ENCODE peak calls at places on chromosomes 11 and 22, in nine cellular contexts. Z is ovary, B is GM12892, G is tibial nerve, Q is Peyer's patch, V is H54, K is GM12891, O is uterus, W is breast epithelium. E is an unnamed sample.

GRCh38 chr22:22422629-22423112 is 85.9 kb downstream of the ZNF280B start:
- DNase-seq in O (no peak), W (no peak), Q (peak; percentile 72), B (peak; percentile 72), Z (peak; percentile 57), G (peak; percentile 56), V (peak; percentile 23), K (peak; percentile 63), E (no peak)

GRCh38 chr11:128708660-128709059 is 14.8 kb downstream of the FLI1 start:
- DNase-seq in K (no peak), Z (no peak), B (no peak), V (no peak), W (no peak), G (no peak), O (no peak), Q (no peak), E (no peak)

GRCh38 chr11:19345848-19346681 is 105.3 kb upstream of the E2F8 start:
- DNase-seq in G (no peak), B (peak; percentile 41), Q (no peak), V (no peak), W (no peak), Z (no peak), K (peak; percentile 47), O (no peak), E (no peak)

GRCh38 chr22:19057539-19057938 is 64.7 kb downstream of the DGCR2 start:
- DNase-seq in V (no peak), W (no peak), B (no peak), K (no peak), Z (no peak), G (no peak), O (no peak), Q (no peak), E (no peak)

GRCh38 chr22:49004484-49005399 is 822.9 kb downstream of the BRD1 start:
- DNase-seq in W (no peak), O (no peak), Q (no peak), K (no peak), V (no peak), Z (no peak), G (no peak), B (no peak), E (peak; percentile 2)

GRCh38 chr11:44146931-44147330 is 51.5 kb downstream of the EXT2 start:
- DNase-seq in O (no peak), B (no peak), G (no peak), K (no peak), Q (no peak), Z (no peak), W (no peak), V (no peak), E (no peak)

GRCh38 chr11:83437939-83438338 is 151.8 kb upstream of the CCDC90B start:
- DNase-seq in W (no peak), V (no peak), O (no peak), Q (no peak), B (no peak), K (no peak), G (no peak), Z (no peak), E (no peak)

GRCh38 chr11:133896642-133897330 is 51.5 kb upstream of the SPATA19 start:
- DNase-seq in B (no peak), W (no peak), V (no peak), G (no peak), Q (peak; percentile 12), K (no peak), O (no peak), Z (no peak), E (no peak)

GRCh38 chr11:62054484-62055121 is 69.2 kb upstream of the INCENP start:
- DNase-seq in Q (peak; percentile 61), B (no peak), Z (no peak), V (no peak), G (no peak), K (no peak), W (no peak), O (no peak), E (no peak)

GRCh38 chr22:43467571-43467970 is 55.8 kb downstream of the MPPED1 start:
- DNase-seq in W (no peak), B (no peak), Q (no peak), K (no peak), G (no peak), O (no peak), Z (no peak), V (no peak), E (no peak)

GRCh38 chr11:132052904-132053303 is 682.5 kb downstream of the NTM start:
- DNase-seq in O (no peak), V (no peak), W (no peak), K (no peak), Q (no peak), Z (no peak), G (no peak), B (no peak), E (no peak)

GRCh38 chr11:119416606-119417580 is 6.1 kb downstream of the THY1 start:
- DNase-seq in Q (no peak), W (peak; percentile 43), Z (no peak), O (peak; percentile 43), V (peak; percentile 52), K (no peak), G (no peak), B (no peak), E (no peak)

GRCh38 chr22:45284705-45285305 is at the start of gene UPK3A:
- DNase-seq in K (peak; percentile 41), Z (no peak), O (peak; percentile 48), Q (peak; percentile 89), W (no peak), V (no peak), G (no peak), B (no peak), E (peak; percentile 81)

GRCh38 chr11:126465573-126466287 is 110.2 kb downstream of the ST3GAL4 start:
- DNase-seq in O (no peak), K (no peak), Q (no peak), V (no peak), W (no peak), Z (no peak), B (no peak), G (no peak), E (no peak)

GRCh38 chr11:102153082-102153481 is 42.8 kb downstream of the YAP1 start:
- DNase-seq in B (no peak), Q (no peak), G (no peak), O (no peak), W (no peak), V (no peak), K (no peak), Z (no peak), E (no peak)
- TF ChIP-seq POLR2A in B (no peak), Q (no peak), G (no peak), O (no peak), W (no peak), V (no peak), K (no peak), Z (no peak), E (no peak)

DNA sequence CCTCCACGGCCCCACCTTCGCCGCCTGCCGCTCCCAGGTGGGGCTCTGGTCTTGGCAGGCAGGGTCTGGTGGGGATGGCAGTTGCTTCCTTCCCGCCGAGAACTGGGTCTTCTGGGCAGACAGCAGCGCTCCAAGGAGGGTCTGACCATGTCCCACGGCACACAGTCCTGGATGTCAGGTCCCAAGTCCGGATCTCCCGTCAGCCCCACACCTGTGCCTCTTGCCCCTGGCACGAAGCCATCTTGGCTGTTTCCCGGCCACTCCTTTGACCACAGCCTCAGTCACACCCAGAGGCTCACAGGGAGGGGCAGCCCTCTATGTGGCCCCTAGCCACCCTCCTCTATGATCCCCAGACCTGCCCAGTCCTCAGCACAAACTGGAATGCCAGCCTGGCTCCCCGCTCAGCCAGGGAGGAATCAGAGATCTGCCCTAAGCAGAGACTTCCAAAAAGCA is 14.3 kb downstream of the MUC5B start:
- DNase-seq in K (no peak), G (no peak), Q (no peak), V (no peak), W (no peak), Z (no peak), B (no peak), O (no peak), E (no peak)
- TF ChIP-seq POLR2A in K (no peak), G (no peak), Q (no peak), V (no peak), W (no peak), Z (no peak), B (no peak), O (no peak), E (no peak)

DNA sequence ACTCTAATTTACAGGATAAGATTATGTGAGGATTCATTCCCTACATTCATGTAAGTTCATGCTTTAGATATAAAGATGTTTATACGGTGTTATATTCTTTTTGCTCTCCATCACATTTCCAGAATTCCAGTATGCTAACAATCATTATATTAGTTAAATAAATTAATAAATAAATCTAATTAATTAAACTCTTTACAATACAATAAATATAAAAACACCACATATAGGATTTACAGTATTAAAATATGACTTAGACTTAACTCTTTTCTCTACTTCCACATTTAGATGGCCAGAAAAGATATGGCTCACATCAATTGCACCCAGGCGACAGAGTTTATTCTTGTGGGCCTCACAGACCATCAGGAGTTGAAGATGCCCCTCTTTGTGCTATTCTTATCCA is at the start of gene OR8U1:
- DNase-seq in W (no peak), B (no peak), O (no peak), K (no peak), G (no peak), V (no peak), Q (no peak), Z (no peak), E (no peak)
- TF ChIP-seq POLR2A in W (no peak), B (no peak), O (no peak), K (no peak), G (no peak), V (no peak), Q (no peak), Z (no peak), E (no peak)

GRCh38 chr22:46376096-46376495 is 40.6 kb downstream of the TRMU start:
- DNase-seq in Z (no peak), W (no peak), B (no peak), O (no peak), V (no peak), K (no peak), G (no peak), Q (no peak), E (no peak)

GRCh38 chr22:46379301-46379930 is 43.9 kb downstream of the TRMU start:
- DNase-seq in Q (no peak), O (no peak), Z (no peak), B (no peak), W (no peak), G (no peak), V (no peak), K (no peak), E (no peak)

GRCh38 chr22:46376908-46377565 is 41.5 kb downstream of the TRMU start:
- DNase-seq in W (no peak), Z (no peak), Q (no peak), O (no peak), V (no peak), K (no peak), G (no peak), B (no peak), E (no peak)

GRCh38 chr22:46378499-46379300 is 43.2 kb downstream of the TRMU start:
- DNase-seq in Q (no peak), V (no peak), Z (no peak), O (no peak), G (no peak), B (no peak), W (no peak), K (no peak), E (no peak)

GRCh38 chr22:46377566-46378498 is 42.3 kb downstream of the TRMU start:
- DNase-seq in Z (no peak), G (no peak), V (peak; percentile 79), K (no peak), O (no peak), Q (peak; percentile 78), W (peak; percentile 37), B (no peak), E (no peak)
- TF ChIP-seq POLR2A in Z (no peak), G (no peak), V (no peak), K (no peak), O (no peak), Q (no peak), W (no peak), B (no peak), E (peak; percentile 33)

GRCh38 chr22:41682033-41682807 is 6.4 kb downstream of the SNU13 start:
- DNase-seq in K (peak; percentile 56), Z (peak; percentile 89), W (peak; percentile 83), O (peak; percentile 86), Q (peak; percentile 89), V (no peak), B (peak; percentile 67), G (peak; percentile 82), E (peak; percentile 72)
- TF ChIP-seq POLR2A in K (peak; percentile 80), Z (peak; percentile 91), W (peak; percentile 75), O (peak; percentile 83), Q (peak; percentile 55), V (no peak), B (peak; percentile 72), G (peak; percentile 71), E (peak; percentile 73)

E was measured in prostate gland.